ENCODE peak calls at places on chromosome 2, in six cellular contexts. I is retinal pigment epithelial cell, V is brain microvascular endothelial cell, P is right lobe of liver, W is mesothelial cell of epicardium, G is Peyer's patch. F is an unnamed sample.

GRCh38 chr2:55408098-55408882 is 11.4 kb downstream of the CCDC88A start:
- DNase-seq in I (no peak), G (no peak), W (no peak), P (no peak), V (no peak), F (no peak)

GRCh38 chr2:183812091-183812490 is 687.8 kb downstream of the NUP35 start:
- DNase-seq in V (peak), P (no peak), W (no peak), I (no peak), G (no peak), F (no peak)

GRCh38 chr2:152925540-152926448 is 207.4 kb downstream of the ARL6IP6 start:
- DNase-seq in I (peak), G (peak), P (peak), W (peak), V (no peak), F (no peak)

GRCh38 chr2:150191349-150191748 is 296.1 kb downstream of the RND3 start:
- DNase-seq in P (no peak), I (no peak), W (no peak), G (no peak), V (peak), F (no peak)

GRCh38 chr2:99818842-99819241 is 323.5 kb downstream of the AFF3 start:
- DNase-seq in P (no peak), V (no peak), W (no peak), G (no peak), I (no peak), F (no peak)

GRCh38 chr2:238169021-238169707 is 10.4 kb downstream of the ERFE start:
- DNase-seq in G (peak), W (no peak), I (peak), V (peak), P (no peak), F (no peak)

GRCh38 chr2:230636684-230637271 is 75.9 kb upstream of the CAB39 start:
- DNase-seq in V (no peak), I (no peak), P (no peak), W (no peak), G (peak), F (no peak)

GRCh38 chr2:24855022-24855622 is 61.9 kb downstream of the CENPO start:
- DNase-seq in G (no peak), V (no peak), W (no peak), P (no peak), I (no peak), F (no peak)

GRCh38 chr2:101124684-101125366 is 26.4 kb downstream of the TBC1D8 start:
- DNase-seq in G (peak), W (no peak), P (peak), I (peak), V (peak), F (no peak)

GRCh38 chr2:143839456-143839855 is 680.5 kb downstream of the ZEB2 start:
- DNase-seq in W (no peak), P (no peak), V (no peak), G (no peak), I (no peak), F (no peak)

GRCh38 chr2:1887915-1888314 is 143.6 kb upstream of the PXDN start:
- DNase-seq in I (no peak), G (no peak), W (no peak), P (no peak), V (no peak), F (no peak)
- TF ChIP-seq CTCF in I (peak), G (no peak), W (no peak), P (no peak), V (peak), F (peak)

GRCh38 chr2:32129086-32129485 is 36.6 kb upstream of the SLC30A6 start:
- DNase-seq in W (no peak), I (no peak), P (no peak), G (no peak), V (no peak), F (no peak)
- TF ChIP-seq CTCF in W (no peak), I (no peak), P (no peak), G (no peak), V (no peak), F (no peak)

GRCh38 chr2:223764796-223765195 is 72.6 kb downstream of the AP1S3 start:
- DNase-seq in P (no peak), G (no peak), I (no peak), V (no peak), W (no peak), F (no peak)

GRCh38 chr2:223758131-223758840 is 79.1 kb downstream of the AP1S3 start:
- DNase-seq in W (no peak), V (no peak), P (no peak), G (no peak), I (no peak), F (no peak)

GRCh38 chr2:223759569-223760430 is 77.6 kb downstream of the AP1S3 start:
- DNase-seq in W (no peak), G (no peak), P (no peak), I (peak), V (peak), F (no peak)

GRCh38 chr2:223762853-223763252 is 74.5 kb downstream of the AP1S3 start:
- DNase-seq in V (peak), W (no peak), G (no peak), P (no peak), I (peak), F (no peak)

DNA sequence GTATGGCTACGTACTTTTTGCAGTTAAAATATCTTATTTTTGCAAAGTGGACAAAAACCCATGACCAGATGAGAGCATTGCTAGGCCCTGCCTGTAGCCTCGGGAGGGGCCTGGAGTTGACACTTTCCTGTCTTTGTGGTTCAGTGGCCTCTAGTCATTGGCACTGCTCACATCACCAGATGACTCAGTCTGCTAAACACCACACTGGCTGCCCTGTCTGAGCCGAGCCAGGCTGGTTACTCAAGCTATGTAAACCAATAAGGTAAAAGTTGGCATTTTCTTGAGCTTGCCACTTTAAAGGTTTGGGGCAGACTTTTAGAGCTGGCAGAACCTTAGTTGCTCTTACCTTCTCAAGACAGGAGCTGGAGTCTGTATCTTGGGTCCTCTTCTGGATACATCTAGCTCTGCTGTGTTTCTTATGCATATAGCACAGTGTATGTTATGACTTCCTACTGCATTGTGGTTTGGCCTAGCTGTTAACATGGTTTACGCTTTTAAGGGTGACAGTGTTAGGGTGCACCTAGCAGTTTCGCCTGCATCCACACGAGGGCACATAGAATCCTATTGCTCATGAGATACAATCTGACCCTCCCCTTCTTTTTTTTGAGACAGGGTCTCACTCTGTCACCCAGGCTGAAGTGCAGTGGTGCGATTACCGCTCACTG is 76.4 kb downstream of the AP1S3 start:
- DNase-seq in V (peak), I (peak), P (peak), G (peak), W (no peak), F (no peak)
- TF ChIP-seq CTCF in V (peak), I (peak), P (no peak), G (peak), W (no peak), F (no peak)

DNA sequence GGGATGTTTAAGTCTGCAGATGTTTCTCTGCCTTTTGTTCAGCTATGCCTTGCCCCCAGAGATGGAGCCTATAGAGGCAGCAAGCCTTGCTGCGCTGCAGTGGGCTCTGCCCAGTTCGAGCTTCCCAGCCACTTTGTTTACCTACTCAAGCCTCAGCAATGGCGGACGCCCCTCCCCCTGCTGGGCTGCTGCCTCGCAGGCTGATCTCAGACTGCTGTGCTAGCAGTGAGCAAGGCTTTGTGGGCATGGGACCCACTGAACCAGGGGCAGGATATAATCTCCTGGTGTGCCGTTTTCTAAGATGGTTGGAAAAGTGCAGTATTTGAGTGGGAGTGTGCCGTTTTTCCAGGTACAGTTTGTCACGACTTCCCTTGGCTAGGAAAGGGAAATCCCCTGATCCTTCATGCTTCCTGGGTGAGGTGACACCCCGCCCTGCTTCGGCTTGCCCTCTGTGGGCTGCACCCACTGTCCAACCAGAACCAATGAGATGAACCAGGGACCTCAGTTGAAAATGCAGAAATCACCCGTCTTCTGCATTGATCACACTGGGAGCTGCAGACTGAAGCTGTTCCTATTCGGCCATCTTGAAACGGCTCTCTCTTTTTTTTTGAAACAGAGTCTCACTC is 27.6 kb upstream of the ADAM23 start:
- DNase-seq in G (no peak), V (no peak), I (no peak), W (no peak), P (no peak), F (no peak)
- TF ChIP-seq CTCF in G (no peak), V (no peak), I (no peak), W (no peak), P (no peak), F (no peak)

F was measured in CD14-positive monocyte.